ENCODE peak calls at places on chromosomes 11 and 22, in nine cellular contexts. V, R, E, D, I, K, Q, M and X are unnamed samples.

GRCh38 chr11:113305440-113306336 is 8.7 kb upstream of the TTC12 start:
- DNase-seq in V (no peak), R (peak; percentile 83), E (peak; percentile 91), D (peak; percentile 71), I (peak; percentile 76), K (peak; percentile 77), Q (peak; percentile 83), M (peak; percentile 83), X (peak; percentile 70)

GRCh38 chr11:40247023-40247422 is 1212.4 kb downstream of the LRRC4C start:
- DNase-seq in V (no peak), R (no peak), E (no peak), D (no peak), I (no peak), K (no peak), Q (no peak), M (peak; percentile 50), X (no peak)

GRCh38 chr11:2355000-2355644 is 22.0 kb upstream of the CD81 start:
- DNase-seq in V (no peak), R (no peak), E (no peak), D (no peak), I (no peak), K (no peak), Q (no peak), M (no peak), X (no peak)

GRCh38 chr11:61277186-61277972 is 17.7 kb downstream of the VWCE start:
- DNase-seq in V (no peak), R (no peak), E (no peak), D (no peak), I (no peak), K (no peak), Q (no peak), M (no peak), X (no peak)

GRCh38 chr11:84390441-84391078 is 1104.4 kb upstream of the CCDC90B start:
- DNase-seq in V (no peak), R (no peak), E (no peak), D (no peak), I (no peak), K (no peak), Q (no peak), M (peak; percentile 92), X (no peak)

GRCh38 chr11:23284626-23285025 is 424.4 kb upstream of the CCDC179 start:
- DNase-seq in V (no peak), R (no peak), E (no peak), D (no peak), I (no peak), K (no peak), Q (no peak), M (no peak), X (no peak)

GRCh38 chr11:69167916-69168691 is 12.4 kb downstream of the SMIM38 start:
- DNase-seq in V (no peak), R (no peak), E (peak; percentile 43), D (no peak), I (no peak), K (no peak), Q (no peak), M (no peak), X (no peak)

GRCh38 chr11:8229299-8230177 is 34.1 kb downstream of the LMO1 start:
- DNase-seq in V (no peak), R (no peak), E (peak; percentile 53), D (no peak), I (peak; percentile 10), K (peak; percentile 68), Q (peak; percentile 73), M (no peak), X (no peak)

GRCh38 chr11:108112059-108112458 is 9.3 kb upstream of the ACAT1 start:
- DNase-seq in V (no peak), R (no peak), E (no peak), D (no peak), I (no peak), K (no peak), Q (no peak), M (no peak), X (no peak)

GRCh38 chr11:105706025-105706530 is 96.2 kb downstream of the GRIA4 start:
- DNase-seq in V (no peak), R (no peak), E (no peak), D (no peak), I (no peak), K (no peak), Q (no peak), M (peak; percentile 5), X (no peak)

GRCh38 chr11:35617687-35618496 is at the start of gene FJX1:
- DNase-seq in V (no peak), R (peak; percentile 82), E (peak; percentile 78), D (no peak), I (peak; percentile 23), K (peak; percentile 17), Q (no peak), M (peak; percentile 90), X (no peak)
- TF ChIP-seq POLR2AphosphoS5 in V (no peak), R (no peak), E (peak; percentile 18), D (no peak), I (no peak), K (no peak), Q (no peak), M (no peak), X (no peak)

DNA sequence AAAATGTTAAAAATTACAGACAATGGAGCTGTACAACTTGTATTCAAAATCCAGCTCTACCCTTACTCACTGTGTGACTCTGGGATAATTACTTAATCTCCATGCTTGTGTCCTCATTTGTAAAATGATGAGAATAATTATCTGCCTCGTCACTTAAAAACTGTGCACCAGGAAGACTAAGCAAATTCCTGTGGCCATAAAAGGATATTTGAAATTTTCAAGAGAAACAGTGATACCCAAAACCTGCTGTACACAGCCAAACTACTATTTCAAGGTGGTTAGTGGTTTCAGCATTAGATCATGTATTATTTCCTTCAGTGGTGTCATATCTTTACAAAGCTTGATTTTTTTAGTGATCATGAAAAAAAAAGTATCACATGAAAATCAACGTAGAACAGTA is 136.9 kb downstream of the METTL15 start:
- DNase-seq in V (no peak), R (no peak), E (no peak), D (no peak), I (no peak), K (no peak), Q (no peak), M (no peak), X (no peak)
- H3K4me1 ChIP-seq in V (no peaks in the 10 kb centered on the region), R (no peaks in the 10 kb centered on the region), E (no peaks in the 10 kb centered on the region), D (no peaks in the 10 kb centered on the region), I (no peaks in the 10 kb centered on the region), K (no peaks in the 10 kb centered on the region), Q (no peaks in the 10 kb centered on the region), M (no peaks in the 10 kb centered on the region), X (no peaks in the 10 kb centered on the region)

DNA sequence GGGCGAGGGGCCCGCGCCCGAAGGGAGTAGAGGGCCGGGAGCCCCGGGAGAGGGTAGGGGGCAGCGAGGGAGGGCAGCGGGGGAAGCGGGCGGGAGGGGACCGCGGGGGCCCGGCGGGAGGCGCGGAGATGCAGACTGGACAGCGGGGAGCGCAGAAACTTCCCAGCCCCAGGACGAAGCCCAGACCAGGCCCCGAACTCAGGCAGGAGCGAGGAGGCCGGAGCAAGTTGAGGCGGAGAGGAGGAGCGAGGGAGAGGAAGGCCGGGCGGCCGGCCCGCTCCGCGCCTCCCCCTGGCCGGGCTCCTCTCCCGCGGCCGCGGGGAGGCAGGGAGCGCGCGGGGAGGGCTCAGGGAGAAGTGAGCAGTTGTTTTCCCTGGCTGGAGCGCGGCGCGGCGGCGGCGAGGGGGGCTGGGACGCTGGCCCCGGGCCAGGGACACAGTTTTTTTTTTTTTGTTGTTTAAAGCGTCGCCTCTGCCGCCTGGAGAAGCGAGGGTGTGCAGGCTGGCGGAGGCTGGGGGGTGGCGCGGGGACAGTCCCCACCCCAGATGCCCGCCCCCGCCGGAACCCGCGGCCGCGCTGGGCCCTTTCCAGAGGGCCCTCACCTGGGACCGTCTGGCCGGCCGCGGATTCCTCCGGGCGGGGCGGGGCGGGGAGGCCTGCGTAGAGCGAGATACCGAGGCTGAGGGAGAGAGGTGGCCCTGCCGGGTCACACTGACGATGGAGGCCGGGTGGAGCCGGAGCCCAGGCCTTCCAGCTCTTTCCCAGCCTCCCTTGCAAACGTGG is at the start of gene LTBP3:
- DNase-seq in V (no peak), R (peak; percentile 94), E (peak; percentile 89), D (no peak), I (peak; percentile 70), K (peak; percentile 77), Q (peak; percentile 87), M (peak; percentile 80), X (peak; percentile 83)
- TF ChIP-seq POLR2AphosphoS5 in V (no peak), R (peak; percentile 73), E (peak; percentile 75), D (peak; percentile 65), I (peak; percentile 59), K (peak; percentile 35), Q (peak; percentile 53), M (peak; percentile 24), X (no peak)

DNA sequence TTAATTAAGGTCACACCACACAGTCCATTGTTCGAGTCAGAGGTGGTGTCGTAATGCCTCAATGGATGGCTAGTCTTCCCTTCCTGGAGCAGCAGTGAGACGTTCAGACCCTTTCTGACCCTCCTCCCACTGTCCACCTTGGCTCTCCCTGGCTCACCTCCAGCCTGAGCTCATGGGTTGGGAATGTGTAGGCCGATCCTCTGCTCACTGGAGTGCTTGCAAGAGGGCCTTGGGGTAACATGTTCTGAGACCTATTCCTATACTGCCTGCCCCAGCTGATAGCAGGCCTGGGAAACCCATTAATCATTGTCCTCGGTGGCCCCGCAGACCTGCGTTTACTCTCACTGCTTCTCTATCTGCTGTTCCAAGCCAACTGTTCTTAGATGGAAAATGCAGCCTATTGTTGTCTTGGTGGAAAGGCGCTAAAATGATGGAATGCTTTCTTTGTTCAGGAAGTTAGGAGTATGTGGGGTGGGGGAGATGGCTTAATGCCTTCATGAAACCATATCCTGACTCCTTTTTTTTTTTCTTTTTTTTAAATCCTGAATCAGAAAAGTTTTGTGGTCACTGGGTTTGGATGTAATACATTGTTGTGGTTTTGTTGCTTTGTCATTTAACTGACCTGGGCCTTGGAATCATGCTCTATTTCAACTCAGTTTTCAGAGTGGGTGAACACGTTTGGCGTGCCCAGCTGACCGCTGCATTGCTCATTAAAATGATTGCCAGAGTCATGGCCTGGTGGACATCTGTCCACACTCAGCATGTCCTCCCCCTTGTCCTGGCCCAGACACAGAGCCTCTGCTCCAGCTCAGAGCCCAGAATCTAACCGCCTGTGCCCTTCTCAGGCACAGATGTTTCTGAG is 72.5 kb downstream of the MICAL2 start:
- DNase-seq in V (no peak), R (no peak), E (no peak), D (no peak), I (no peak), K (no peak), Q (no peak), M (no peak), X (no peak)
- H3K4me1 ChIP-seq in V (no peaks in the 10 kb centered on the region), R (peaks cover 62% of the 10 kb centered on the region), E (peaks cover 18% of the 10 kb centered on the region), D (no peaks in the 10 kb centered on the region), I (no peaks in the 10 kb centered on the region), K (peaks cover 10% of the 10 kb centered on the region), Q (peaks cover 14% of the 10 kb centered on the region), M (no peaks in the 10 kb centered on the region), X (peaks cover 22% of the 10 kb centered on the region)

DNA sequence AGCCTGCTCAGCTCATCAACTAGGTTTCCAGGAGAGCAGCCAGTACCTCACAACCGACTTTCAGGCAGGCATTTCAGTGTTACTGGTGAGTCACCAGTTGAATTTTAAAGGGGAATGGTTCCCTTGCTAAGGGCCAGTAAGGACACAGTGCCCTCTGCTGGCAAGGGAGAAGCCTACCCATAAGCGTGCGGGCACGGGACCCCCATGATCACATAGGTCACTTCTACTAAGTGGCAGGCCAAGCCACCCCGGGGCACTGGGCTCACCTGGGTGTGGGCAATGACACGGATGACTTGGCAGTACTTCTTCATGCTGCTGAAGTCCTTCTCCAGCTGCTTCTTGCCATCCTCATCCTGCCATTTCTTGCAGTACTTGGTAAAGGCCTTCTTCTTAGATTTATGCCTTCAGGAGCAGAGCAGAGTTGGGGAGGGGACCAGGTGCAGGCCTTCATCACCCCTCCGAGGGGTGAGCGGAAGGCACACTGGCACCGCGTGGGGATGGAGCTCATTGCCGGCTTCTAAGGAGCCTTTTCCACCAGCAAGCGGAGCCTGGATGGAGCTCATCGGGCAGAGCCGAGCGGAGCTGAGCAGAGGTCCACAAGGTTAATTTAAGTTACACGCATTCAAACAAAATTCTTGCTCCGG is 2.9 kb downstream of the RPL3 start:
- DNase-seq in V (peak; percentile 45), R (peak; percentile 89), E (peak; percentile 87), D (peak; percentile 71), I (peak; percentile 84), K (peak; percentile 79), Q (peak; percentile 79), M (peak; percentile 81), X (no peak)
- TF ChIP-seq POLR2AphosphoS5 in V (peak; percentile 76), R (peak; percentile 38), E (peak; percentile 59), D (peak; percentile 68), I (peak; percentile 89), K (peak; percentile 54), Q (peak; percentile 90), M (no peak), X (peak; percentile 57)